ENCODE peak calls at places on chromosome 3, in six cellular contexts. E is OCI-LY7; Y is endothelial cell of umbilical vein; T is GM23248; D is suprapubic skin; G is CD4-positive, alpha-beta memory T cell. K is an unnamed sample.

GRCh38 chr3:158102660-158103085 is 3.5 kb downstream of the SHOX2 start:
- DNase-seq in G (no peak), T (no peak), D (no peak), E (no peak), Y (no peak), K (no peak)

GRCh38 chr3:58102976-58103447 is 94.8 kb downstream of the FLNB start:
- DNase-seq in T (no peak), Y (no peak), E (no peak), D (no peak), G (no peak), K (peak; percentile 61)

GRCh38 chr3:115092220-115092791 is 54.8 kb downstream of the ZBTB20 start:
- DNase-seq in T (peak; percentile 87), E (peak; percentile 51), D (peak; percentile 81), G (peak; percentile 43), Y (peak; percentile 70), K (peak; percentile 79)

GRCh38 chr3:44995142-44995770 is 19.2 kb downstream of the EXOSC7 start:
- DNase-seq in T (peak; percentile 68), E (no peak), D (no peak), Y (peak; percentile 83), G (no peak), K (no peak)

GRCh38 chr3:124429129-124429815 is 301.0 kb upstream of the UMPS start:
- DNase-seq in G (no peak), Y (peak; percentile 88), T (peak; percentile 73), D (no peak), E (no peak), K (no peak)

GRCh38 chr3:180543877-180544276 is 58.1 kb upstream of the TTC14 start:
- DNase-seq in Y (no peak), T (no peak), G (no peak), D (no peak), E (no peak), K (no peak)

GRCh38 chr3:49998326-49998725 is 58.4 kb downstream of the RBM6 start:
- DNase-seq in G (no peak), D (no peak), E (no peak), Y (peak; percentile 61), T (peak; percentile 54), K (no peak)

GRCh38 chr3:14605070-14605469 is 46.5 kb upstream of the CCDC174 start:
- DNase-seq in Y (peak; percentile 6), G (no peak), T (peak; percentile 43), D (no peak), E (no peak), K (no peak)

GRCh38 chr3:101829066-101829830 is 20.1 kb upstream of the NFKBIZ start:
- DNase-seq in T (peak; percentile 82), E (peak; percentile 46), G (peak; percentile 43), Y (no peak), D (no peak), K (peak; percentile 82)

GRCh38 chr3:43629254-43629653 is 7.4 kb upstream of the ANO10 start:
- DNase-seq in Y (no peak), E (no peak), T (peak; percentile 40), D (no peak), G (no peak), K (no peak)

GRCh38 chr3:57179580-57180410 is 14.6 kb upstream of the IL17RD start:
- DNase-seq in Y (peak; percentile 30), E (peak; percentile 47), G (no peak), T (peak; percentile 46), D (no peak), K (no peak)

GRCh38 chr3:194387926-194388418 is 11.1 kb downstream of the GP5 start:
- DNase-seq in D (peak; percentile 66), Y (no peak), T (no peak), E (no peak), G (no peak), K (no peak)

GRCh38 chr3:186151077-186151971 is 42.4 kb upstream of the ETV5 start:
- DNase-seq in G (no peak), Y (no peak), T (no peak), D (peak; percentile 24), E (peak; percentile 52), K (no peak)

GRCh38 chr3:66172394-66172793 is 48.4 kb upstream of the SLC25A26 start:
- DNase-seq in E (no peak), G (no peak), Y (no peak), D (peak; percentile 7), T (no peak), K (no peak)

GRCh38 chr3:141441381-141442365 is 45.2 kb upstream of the RASA2 start:
- DNase-seq in G (peak; percentile 53), E (peak; percentile 76), Y (peak; percentile 85), D (peak; percentile 89), T (peak; percentile 87), K (peak; percentile 86)

GRCh38 chr3:42490243-42490642 is 12.2 kb upstream of the VIPR1 start:
- DNase-seq in D (peak; percentile 81), Y (peak; percentile 83), G (no peak), T (no peak), E (peak; percentile 93), K (peak; percentile 91)

GRCh38 chr3:104198136-104198535 is 1168.6 kb upstream of the ALCAM start:
- DNase-seq in G (no peak), D (no peak), T (no peak), E (no peak), Y (no peak), K (no peak)

GRCh38 chr3:159882784-159883779 is 105.6 kb upstream of the IL12A start:
- DNase-seq in E (no peak), D (no peak), Y (peak; percentile 73), G (no peak), T (peak; percentile 43), K (no peak)

GRCh38 chr3:52973806-52974205 is 72.1 kb downstream of the SFMBT1 start:
- DNase-seq in G (no peak), T (no peak), E (no peak), D (no peak), Y (peak; percentile 11), K (no peak)

GRCh38 chr3:14110699-14111098 is 14.0 kb downstream of the CHCHD4 start:
- DNase-seq in T (peak; percentile 23), D (no peak), E (no peak), Y (no peak), G (no peak), K (no peak)

GRCh38 chr3:54771050-54771449 is 156.8 kb downstream of the LRTM1 start:
- DNase-seq in Y (no peak), D (no peak), E (no peak), T (no peak), G (no peak), K (no peak)

GRCh38 chr3:147930417-147930816 is 521.3 kb downstream of the ZIC1 start:
- DNase-seq in G (no peak), T (peak; percentile 81), D (no peak), E (no peak), Y (peak; percentile 71), K (no peak)

GRCh38 chr3:23202203-23202920 is 765 bp upstream of the UBE2E2 start:
- DNase-seq in T (peak; percentile 62), Y (peak; percentile 46), D (peak; percentile 85), E (no peak), G (no peak), K (no peak)

GRCh38 chr3:28575748-28576589 is 227.3 kb upstream of the AZI2 start:
- DNase-seq in T (peak; percentile 69), E (no peak), Y (no peak), G (no peak), D (no peak), K (peak; percentile 50)

GRCh38 chr3:170689218-170689874 is 103.5 kb upstream of the SLC7A14 start:
- DNase-seq in Y (peak; percentile 62), E (no peak), D (no peak), T (peak; percentile 83), G (no peak), K (peak; percentile 78)

GRCh38 chr3:15711281-15711680 is 86.5 kb downstream of the ANKRD28 start:
- DNase-seq in E (no peak), D (no peak), T (no peak), G (no peak), Y (no peak), K (no peak)

GRCh38 chr3:147405552-147406254 is 640 bp downstream of the ZIC4 start:
- DNase-seq in T (no peak), G (no peak), Y (no peak), D (no peak), E (no peak), K (no peak)

GRCh38 chr3:14703791-14704190 is 28.9 kb downstream of the C3orf20 start:
- DNase-seq in E (no peak), G (no peak), T (no peak), Y (no peak), D (no peak), K (no peak)

GRCh38 chr3:156723182-156723619 is 48.8 kb downstream of the TIPARP start:
- DNase-seq in E (no peak), G (no peak), T (peak; percentile 68), D (no peak), Y (no peak), K (no peak)

GRCh38 chr3:50515565-50516047 is 12.2 kb upstream of the CACNA2D2 start:
- DNase-seq in G (no peak), Y (peak; percentile 28), T (no peak), E (peak; percentile 13), D (no peak), K (peak; percentile 71)

GRCh38 chr3:31960793-31961431 is 20.1 kb downstream of the OSBPL10 start:
- DNase-seq in D (no peak), G (no peak), T (peak; percentile 63), Y (no peak), E (peak; percentile 85), K (no peak)

GRCh38 chr3:12286504-12286903 is 2.4 kb upstream of the PPARG start:
- DNase-seq in D (no peak), G (no peak), Y (no peak), T (no peak), E (no peak), K (no peak)
- H3K27ac ChIP-seq in D (no peak overlapping the region), G (no peak overlapping the region), Y (no peak overlapping the region), T (no peak overlapping the region), E (no peak overlapping the region), K (no peak overlapping the region)

GRCh38 chr3:20798666-20799065 is 612.7 kb upstream of the SGO1 start:
- DNase-seq in D (no peak), T (no peak), Y (no peak), G (no peak), E (no peak), K (no peak)
- H3K9me3 ChIP-seq in D (peaks cover 10% of the 10 kb centered on the region), T (no peaks in the 10 kb centered on the region), Y (no peaks in the 10 kb centered on the region), G (no peaks in the 10 kb centered on the region), E (peaks cover 9% of the 10 kb centered on the region), K (no peaks in the 10 kb centered on the region)

DNA sequence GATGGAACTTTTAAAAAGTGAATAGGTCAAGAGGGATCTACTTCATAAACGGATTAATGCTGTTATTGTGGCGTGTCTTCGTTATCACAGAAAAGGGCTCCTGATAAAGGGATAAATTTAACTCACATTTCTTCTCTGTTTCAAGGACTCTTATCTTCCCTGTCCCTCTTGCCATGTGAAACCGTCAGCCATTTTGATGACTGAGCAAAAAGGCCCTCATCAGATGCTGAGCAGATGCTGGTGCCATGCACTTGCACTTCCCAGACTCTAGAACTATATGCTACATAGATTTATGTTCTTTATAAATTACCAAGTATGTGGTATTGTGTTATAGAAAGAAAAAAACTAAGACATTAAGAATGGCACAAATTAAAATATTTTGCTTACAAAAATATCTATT is 1011.8 kb upstream of the GBE1 start:
- DNase-seq in Y (no peak), G (no peak), T (no peak), D (no peak), E (no peak), K (no peak)
- H3K36me3 ChIP-seq in Y (no peaks in the 10 kb centered on the region), G (no peaks in the 10 kb centered on the region), T (no peaks in the 10 kb centered on the region), D (no peaks in the 10 kb centered on the region), E (no peaks in the 10 kb centered on the region), K (no peaks in the 10 kb centered on the region)

DNA sequence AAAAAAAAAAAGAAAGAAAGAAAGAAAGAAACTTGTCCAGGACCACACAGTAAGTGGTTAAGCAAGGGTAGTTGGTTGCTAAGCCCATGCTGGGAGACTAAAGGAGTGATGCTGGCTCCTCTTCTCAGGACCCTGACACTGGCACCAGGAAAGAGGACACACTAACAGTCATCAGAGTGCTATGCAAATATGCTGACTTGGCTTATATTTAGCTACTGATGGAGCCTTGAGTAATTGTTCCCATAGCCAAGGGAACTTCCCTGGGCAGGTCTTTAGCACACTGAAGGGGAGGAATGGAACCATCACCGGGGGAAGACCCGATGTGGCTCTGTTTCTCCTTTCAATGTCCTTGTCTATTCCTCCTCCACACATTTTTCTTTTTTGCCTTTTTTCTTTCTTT is 6.3 kb downstream of the TMEM40 start:
- DNase-seq in D (no peak), T (peak; percentile 57), G (no peak), Y (no peak), E (peak; percentile 44), K (peak; percentile 13)
- H3K27ac ChIP-seq in D (no peak overlapping the region), T (no peak overlapping the region), G (no peak overlapping the region), Y (no peak overlapping the region), E (no peak overlapping the region), K (no peak overlapping the region)